ENCODE peak calls at places on chromosomes 12 and 14, in ten cellular contexts. H, Z, M, R, J, L, P, Y, Q and K are unnamed samples.

GRCh38 chr12:122909442-122910288 is 13.7 kb upstream of the VPS37B start:
- DNase-seq in Z (no peak), L (no peak), Y (no peak), R (peak), J (no peak), H (no peak), P (no peak), Q (no peak), M (no peak), K (no peak)

GRCh38 chr14:103418508-103418818 is 33.2 kb downstream of the MARK3 start:
- DNase-seq in P (peak), R (no peak), Q (no peak), M (peak), Y (no peak), H (no peak), Z (peak), L (peak), J (peak), K (no peak)

GRCh38 chr12:10926263-10926662 is 2.8 kb upstream of the PRH2 start:
- DNase-seq in L (no peak), Z (no peak), H (no peak), R (no peak), M (no peak), J (no peak), Q (no peak), Y (no peak), P (peak), K (no peak)

GRCh38 chr14:35879654-35880249 is 53.6 kb downstream of the BRMS1L start:
- DNase-seq in M (peak), P (peak), Q (no peak), J (peak), L (peak), Z (no peak), Y (no peak), R (no peak), H (no peak), K (no peak)

GRCh38 chr12:18135509-18135908 is 45.5 kb upstream of the RERGL start:
- DNase-seq in Z (no peak), P (peak), M (no peak), L (peak), Y (no peak), Q (no peak), J (no peak), H (no peak), R (no peak), K (no peak)

GRCh38 chr12:75315518-75315917 is 14.6 kb downstream of the CAPS2 start:
- DNase-seq in H (no peak), Z (no peak), J (peak), Q (no peak), L (peak), P (peak), R (no peak), Y (no peak), M (no peak), K (no peak)

GRCh38 chr12:42587564-42588307 is 1.8 kb downstream of the PRICKLE1 start:
- DNase-seq in Q (no peak), J (no peak), H (no peak), Y (no peak), R (no peak), Z (no peak), M (no peak), P (peak), L (no peak), K (no peak)

GRCh38 chr12:82896979-82897378 is 210.3 kb downstream of the TMTC2 start:
- DNase-seq in J (peak), H (no peak), P (peak), R (no peak), L (no peak), M (peak), Q (no peak), Z (no peak), Y (no peak), K (peak)

DNA sequence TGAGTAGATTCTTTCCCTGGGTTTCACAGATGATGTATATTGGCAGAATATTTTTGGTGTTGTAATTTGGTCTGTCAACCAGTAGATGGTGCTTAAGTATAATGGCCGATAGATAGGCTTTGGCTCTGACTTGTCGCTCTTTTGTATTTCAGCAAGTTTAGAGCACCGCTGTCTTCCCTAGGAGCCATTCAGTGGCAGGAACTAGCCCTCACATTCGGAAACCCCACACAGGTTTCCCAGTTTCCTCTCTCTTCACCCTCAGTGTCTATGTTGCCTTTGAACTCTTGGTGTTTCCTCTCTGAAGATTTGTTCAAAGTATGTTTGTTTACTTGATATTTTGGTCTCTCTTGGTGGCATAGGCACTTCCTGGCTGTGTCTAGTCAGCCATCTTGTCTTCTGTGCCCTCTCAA is 102.2 kb downstream of the GPHN start:
- DNase-seq in R (no peak), Y (no peak), H (no peak), L (no peak), P (no peak), Q (no peak), Z (peak), M (peak), J (no peak), K (no peak)
- TF ChIP-seq CTCF in R (no peak), Y (peak), H (peak), L (peak), P (peak), Q (no peak), Z (peak), M (peak), J (peak), K (peak)

DNA sequence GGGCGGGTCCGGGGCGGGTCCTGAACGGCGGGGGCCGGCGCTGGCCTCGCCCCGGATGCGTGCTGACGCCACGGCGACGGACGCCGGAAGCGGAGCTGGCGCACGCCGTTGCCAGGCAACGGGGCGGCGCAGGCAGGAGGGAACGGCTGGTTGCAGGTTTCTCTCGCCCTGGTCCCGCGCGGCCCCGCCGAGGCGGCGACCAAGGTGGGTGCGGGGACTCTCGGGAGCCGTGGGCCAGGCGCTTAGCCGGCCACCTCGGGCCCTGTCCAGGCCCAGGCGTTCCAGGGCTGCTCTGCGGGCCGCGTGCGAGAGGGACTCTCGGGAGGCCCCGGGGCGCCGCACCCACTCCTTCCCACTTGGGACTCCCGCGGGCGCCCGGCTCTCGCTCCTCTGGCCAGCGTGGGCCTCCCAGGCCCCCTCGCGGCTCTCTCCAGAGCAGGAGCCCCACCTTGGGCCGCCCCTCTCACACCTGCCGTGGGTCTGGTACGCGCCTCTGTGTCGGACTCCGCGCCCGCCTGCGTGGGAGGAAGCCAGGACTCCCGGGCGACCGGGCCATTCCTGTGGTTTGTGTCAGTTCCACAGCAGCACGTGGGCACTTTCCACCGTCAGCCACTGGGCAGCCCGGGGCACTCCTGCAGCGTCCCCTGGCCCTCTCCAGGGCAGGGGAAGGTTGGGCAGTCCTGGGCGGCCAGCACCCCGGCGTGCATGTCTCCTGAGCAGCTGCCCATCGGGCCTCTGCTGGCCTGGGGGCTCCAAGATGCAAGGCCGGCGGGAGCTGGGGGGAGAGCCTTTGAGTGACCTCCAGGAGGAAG is at the start of gene CLBA1:
- DNase-seq in J (peak), H (peak), P (peak), M (peak), Y (peak), L (peak), Z (peak), Q (peak), R (no peak), K (peak)
- TF ChIP-seq CTCF in J (no peak), H (no peak), P (no peak), M (no peak), Y (no peak), L (no peak), Z (no peak), Q (no peak), R (no peak), K (no peak)

DNA sequence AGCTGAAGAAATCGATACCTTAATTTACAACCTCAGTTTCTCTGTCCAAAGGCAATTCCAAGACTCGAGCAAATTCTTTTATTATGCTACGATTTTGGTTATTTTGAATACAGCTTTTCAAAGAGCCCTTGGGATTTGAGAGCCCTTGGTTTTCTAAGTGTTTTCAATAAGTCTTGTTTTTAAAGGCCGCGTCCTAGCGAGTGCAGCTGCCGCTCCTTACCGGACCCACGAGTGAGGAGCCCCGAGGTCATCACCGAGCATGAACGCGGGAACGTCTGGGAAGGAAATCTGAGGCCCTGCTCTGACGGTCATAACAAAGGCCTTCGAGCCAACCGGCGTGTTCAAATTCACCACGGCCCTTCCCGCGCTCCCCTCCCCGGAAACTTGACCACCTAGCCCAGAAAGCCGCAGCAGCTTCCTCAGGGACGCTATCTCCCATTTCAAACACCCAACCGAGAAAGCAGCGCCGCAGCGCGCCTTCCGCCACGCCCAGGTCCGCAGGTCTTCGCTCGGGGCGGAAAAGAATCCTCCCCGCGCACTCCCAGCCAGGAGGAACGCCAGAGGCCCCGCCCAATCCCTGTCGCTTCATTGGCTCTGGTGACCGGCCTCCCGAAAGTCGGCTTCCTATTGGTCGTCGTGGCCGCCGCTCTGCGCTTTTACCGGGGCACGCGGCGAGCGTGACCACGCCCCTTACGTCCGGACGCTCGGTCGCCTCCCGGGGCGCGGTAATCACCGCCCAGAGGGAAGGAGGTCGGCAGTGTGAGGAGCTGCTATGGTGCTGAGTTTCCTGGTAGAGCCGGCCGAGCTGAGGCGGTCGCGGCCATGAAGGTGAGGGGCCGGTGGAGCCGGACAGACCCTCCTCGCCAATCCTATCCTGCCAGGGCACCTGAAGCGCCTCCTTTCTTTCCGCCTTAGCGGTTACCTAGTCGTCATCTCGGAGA is at the start of gene RNF34:
- DNase-seq in Q (peak), M (peak), H (peak), Z (peak), P (peak), J (peak), L (peak), R (peak), Y (peak), K (peak)
- TF ChIP-seq CTCF in Q (no peak), M (no peak), H (no peak), Z (no peak), P (no peak), J (no peak), L (no peak), R (no peak), Y (no peak), K (no peak)

GRCh38 chr12:126247936-126248335 is 1182.7 kb downstream of the AACS start:
- DNase-seq in Y (no peak), P (no peak), R (no peak), L (no peak), M (no peak), Q (no peak), J (peak), H (no peak), Z (no peak), K (no peak)
- TF ChIP-seq CTCF in Y (no peak), P (no peak), R (no peak), L (no peak), M (no peak), Q (no peak), J (no peak), H (no peak), Z (no peak), K (no peak)

DNA sequence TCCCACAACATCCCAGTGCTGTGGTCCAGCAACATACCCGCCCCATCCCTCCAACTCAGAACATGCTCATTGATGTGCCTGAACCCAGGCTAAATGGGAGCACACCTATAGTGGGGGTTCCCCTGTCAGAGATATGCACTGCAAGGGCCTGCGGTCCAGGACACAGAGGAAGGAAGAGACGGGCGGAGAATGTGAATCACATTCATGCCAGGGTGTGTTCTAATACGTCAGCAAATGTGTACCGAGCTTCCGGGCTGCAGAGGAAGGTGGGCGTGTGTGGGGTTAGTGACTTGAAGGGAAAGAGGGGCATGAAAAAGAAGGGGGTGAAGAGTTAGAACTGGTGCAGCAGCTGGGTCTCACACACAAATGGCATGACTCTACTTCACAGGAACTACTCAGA is 83.7 kb downstream of the DPF3 start:
- DNase-seq in Q (no peak), R (no peak), Z (no peak), H (no peak), P (no peak), Y (no peak), L (no peak), J (no peak), M (no peak), K (no peak)
- TF ChIP-seq CTCF in Q (no peak), R (no peak), Z (no peak), H (no peak), P (no peak), Y (no peak), L (no peak), J (no peak), M (no peak), K (no peak)